ENCODE peak calls at places on chromosomes 16 and 17, in five cellular contexts. K is GOT3; B is hypothalamus; O is naive thymus-derived CD4-positive, alpha-beta T cell; G is NCI-H510A treated with DMSO at 0.1 percent for 48 hours. E is an unnamed sample.

GRCh38 chr17:75845058-75845711 is 981 bp upstream of the UNC13D start:
- DNase-seq in G (peak; percentile 66), K (no peak), B (peak; percentile 59), O (peak; percentile 54), E (peak; percentile 65)

GRCh38 chr17:77459018-77459755 is 318.4 kb downstream of the SEC14L1 start:
- DNase-seq in G (no peak), K (no peak), B (no peak), O (no peak), E (no peak)

GRCh38 chr17:47295037-47295873 is 28.5 kb upstream of the EFCAB13 start:
- DNase-seq in O (no peak), B (peak; percentile 28), K (no peak), G (no peak), E (peak; percentile 47)

GRCh38 chr17:58242171-58242784 is 3.9 kb downstream of the LPO start:
- DNase-seq in G (no peak), K (no peak), B (no peak), O (no peak), E (no peak)

GRCh38 chr17:65558683-65559311 is 2.7 kb downstream of the AXIN2 start:
- DNase-seq in O (peak; percentile 38), B (no peak), K (no peak), G (no peak), E (no peak)

GRCh38 chr17:29379084-29379811 is 10.9 kb upstream of the TAOK1 start:
- DNase-seq in G (peak; percentile 65), B (no peak), K (no peak), O (no peak), E (no peak)

GRCh38 chr16:57299009-57299718 is 14.7 kb upstream of the PLLP start:
- DNase-seq in B (no peak), K (no peak), G (peak; percentile 82), O (no peak), E (no peak)

GRCh38 chr16:2206780-2207433 is 1.7 kb downstream of the MLST8 start:
- DNase-seq in G (no peak), O (no peak), B (no peak), K (no peak), E (no peak)

GRCh38 chr17:11969565-11969964 is 27.7 kb downstream of the ZNF18 start:
- DNase-seq in K (no peak), O (no peak), G (no peak), B (no peak), E (no peak)

GRCh38 chr17:60577147-60577925 is 22.7 kb upstream of the PPM1D start:
- DNase-seq in O (no peak), G (no peak), B (peak; percentile 9), K (no peak), E (peak; percentile 33)

GRCh38 chr16:73095885-73096341 is 48.0 kb upstream of the ZFHX3 start:
- DNase-seq in K (no peak), G (no peak), B (no peak), O (no peak), E (no peak)

GRCh38 chr17:42287305-42288077 is 807 bp upstream of the STAT5A start:
- DNase-seq in B (peak; percentile 64), O (peak; percentile 41), G (no peak), K (no peak), E (peak; percentile 61)

GRCh38 chr17:31537558-31537957 is 146.1 kb downstream of the RAB11FIP4 start:
- DNase-seq in O (no peak), G (peak; percentile 71), B (no peak), K (no peak), E (no peak)

GRCh38 chr16:68782198-68783174 is 45.4 kb downstream of the CDH1 start:
- DNase-seq in B (no peak), O (no peak), G (no peak), K (no peak), E (no peak)

E was measured in head of caudate nucleus.